ENCODE peak calls at places on chromosomes 7 and 10, in seven cellular contexts. S is naive thymus-derived CD8-positive, alpha-beta T cell; U is astrocyte of the cerebellum; X is COLO829; Y is GDM1; F is EL; P is PC-9. N is an unnamed sample.
A peak's percentile ranks its signal among the peaks of the same experiment; 100 is the strongest.

GRCh38 chr10:77328272-77328816 is 309.3 kb downstream of the KCNMA1 start:
- DNase-seq in S (no peak), U (no peak), P (no peak), Y (no peak), F (peak; percentile 25), X (no peak), N (no peak)

GRCh38 chr7:119720541-119720940 is 552.4 kb upstream of the KCND2 start:
- DNase-seq in Y (no peak), P (no peak), X (peak; percentile 44), U (peak; percentile 65), F (peak; percentile 51), S (no peak), N (no peak)

GRCh38 chr10:62613429-62613828 is 191.1 kb upstream of the ADO start:
- DNase-seq in P (no peak), Y (no peak), X (no peak), F (peak; percentile 24), U (no peak), S (no peak), N (no peak)

GRCh38 chr7:115352375-115352774 is 430.5 kb downstream of the MDFIC start:
- DNase-seq in X (no peak), F (peak; percentile 77), P (no peak), S (no peak), Y (no peak), U (no peak), N (no peak)

GRCh38 chr10:68088744-68089143 is 13.7 kb upstream of the HERC4 start:
- DNase-seq in U (no peak), X (no peak), P (peak; percentile 37), S (no peak), F (peak; percentile 63), Y (no peak), N (no peak)

GRCh38 chr7:128166603-128167315 is 74.3 kb upstream of the LEP start:
- DNase-seq in X (no peak), P (no peak), F (no peak), Y (no peak), S (no peak), U (no peak), N (no peak)

GRCh38 chr7:16114633-16115032 is 306.7 kb downstream of the CRPPA start:
- DNase-seq in U (peak; percentile 48), S (no peak), Y (no peak), X (peak; percentile 15), F (peak; percentile 43), P (no peak), N (no peak)

GRCh38 chr10:93088466-93088865 is 14.8 kb downstream of the CYP26A1 start:
- DNase-seq in U (no peak), Y (no peak), F (no peak), X (no peak), P (no peak), S (no peak), N (no peak)

GRCh38 chr7:70032673-70033072 is 434.4 kb downstream of the AUTS2 start:
- DNase-seq in F (no peak), X (no peak), P (no peak), U (no peak), S (no peak), Y (no peak), N (no peak)

GRCh38 chr7:36871863-36872262 is 147.6 kb upstream of the AOAH start:
- DNase-seq in S (no peak), P (no peak), Y (no peak), X (no peak), F (peak; percentile 2), U (no peak), N (no peak)

GRCh38 chr7:44403775-44404174 is 78.4 kb upstream of the CAMK2B start:
- DNase-seq in P (no peak), F (no peak), S (no peak), Y (no peak), X (no peak), U (no peak), N (no peak)

N was measured in T follicular helper cell.